ENCODE peak calls at places on chromosome 22, in nine cellular contexts. One of them, this sample, is unnamed.

GRCh38 chr22:36728505-36728904 is 25.0 kb upstream of the CACNG2 start:
- DNase-seq in prostate gland: no peak
- DNase-seq in GM12865: no peak
- DNase-seq in colonic mucosa: no peak
- DNase-seq in H9: peak; percentile 12
- DNase-seq in OCI-LY7: no peak
- DNase-seq in fibroblast of lung: no peak
- DNase-seq in astrocyte of the spinal cord: no peak
- DNase-seq in cardiac muscle cell: no peak
- DNase-seq in this sample: no peak

GRCh38 chr22:50270302-50271010 is at the start of gene MAPK11:
- DNase-seq in prostate gland: peak; percentile 56
- DNase-seq in GM12865: peak; percentile 77
- DNase-seq in fibroblast of lung: peak; percentile 72
- DNase-seq in colonic mucosa: peak; percentile 73
- DNase-seq in cardiac muscle cell: peak; percentile 92
- DNase-seq in astrocyte of the spinal cord: peak; percentile 54
- DNase-seq in OCI-LY7: peak; percentile 76
- DNase-seq in H9: peak; percentile 84
- DNase-seq in this sample: peak; percentile 83

GRCh38 chr22:33792837-33793236 is 127.4 kb downstream of the LARGE1 start:
- DNase-seq in colonic mucosa: no peak
- DNase-seq in astrocyte of the spinal cord: no peak
- DNase-seq in H9: no peak
- DNase-seq in GM12865: no peak
- DNase-seq in cardiac muscle cell: no peak
- DNase-seq in OCI-LY7: no peak
- DNase-seq in prostate gland: no peak
- DNase-seq in fibroblast of lung: no peak
- DNase-seq in this sample: no peak

GRCh38 chr22:26702906-26703830 is 45.8 kb downstream of the MIAT start:
- DNase-seq in H9: no peak
- DNase-seq in astrocyte of the spinal cord: peak; percentile 77
- DNase-seq in cardiac muscle cell: no peak
- DNase-seq in GM12865: no peak
- DNase-seq in OCI-LY7: no peak
- DNase-seq in prostate gland: no peak
- DNase-seq in fibroblast of lung: peak; percentile 87
- DNase-seq in colonic mucosa: no peak
- DNase-seq in this sample: no peak

GRCh38 chr22:37401401-37401859 is 25.8 kb downstream of the ELFN2 start:
- DNase-seq in GM12865: no peak
- DNase-seq in H9: no peak
- DNase-seq in OCI-LY7: no peak
- DNase-seq in fibroblast of lung: peak; percentile 62
- DNase-seq in astrocyte of the spinal cord: peak; percentile 63
- DNase-seq in cardiac muscle cell: no peak
- DNase-seq in colonic mucosa: peak; percentile 24
- DNase-seq in prostate gland: peak; percentile 58
- DNase-seq in this sample: no peak

GRCh38 chr22:43090130-43090789 is 1.1 kb upstream of the TTLL1 start:
- DNase-seq in fibroblast of lung: peak; percentile 89
- DNase-seq in GM12865: peak; percentile 87
- DNase-seq in colonic mucosa: peak; percentile 60
- DNase-seq in H9: no peak
- DNase-seq in cardiac muscle cell: no peak
- DNase-seq in astrocyte of the spinal cord: peak; percentile 87
- DNase-seq in OCI-LY7: peak; percentile 87
- DNase-seq in prostate gland: peak; percentile 58
- DNase-seq in this sample: peak; percentile 60

GRCh38 chr22:48758021-48758561 is 1069.6 kb downstream of the BRD1 start:
- DNase-seq in OCI-LY7: no peak
- DNase-seq in astrocyte of the spinal cord: no peak
- DNase-seq in fibroblast of lung: no peak
- DNase-seq in prostate gland: peak; percentile 1
- DNase-seq in GM12865: no peak
- DNase-seq in colonic mucosa: no peak
- DNase-seq in cardiac muscle cell: no peak
- DNase-seq in H9: peak; percentile 20
- DNase-seq in this sample: no peak

GRCh38 chr22:20298110-20298802 is 21.6 kb downstream of the DGCR6L start:
- DNase-seq in colonic mucosa: no peak
- DNase-seq in cardiac muscle cell: no peak
- DNase-seq in H9: peak; percentile 41
- DNase-seq in fibroblast of lung: no peak
- DNase-seq in OCI-LY7: no peak
- DNase-seq in GM12865: no peak
- DNase-seq in astrocyte of the spinal cord: no peak
- DNase-seq in prostate gland: no peak
- DNase-seq in this sample: no peak

GRCh38 chr22:21919526-21920307 is 32.9 kb downstream of the PPM1F start:
- DNase-seq in prostate gland: no peak
- DNase-seq in cardiac muscle cell: no peak
- DNase-seq in astrocyte of the spinal cord: no peak
- DNase-seq in colonic mucosa: no peak
- DNase-seq in H9: no peak
- DNase-seq in OCI-LY7: no peak
- DNase-seq in fibroblast of lung: no peak
- DNase-seq in GM12865: no peak
- DNase-seq in this sample: no peak

GRCh38 chr22:29157759-29158535 is 47.7 kb upstream of the EMID1 start:
- DNase-seq in cardiac muscle cell: no peak
- DNase-seq in H9: no peak
- DNase-seq in prostate gland: no peak
- DNase-seq in fibroblast of lung: no peak
- DNase-seq in GM12865: peak; percentile 50
- DNase-seq in OCI-LY7: peak; percentile 17
- DNase-seq in colonic mucosa: no peak
- DNase-seq in astrocyte of the spinal cord: no peak
- DNase-seq in this sample: no peak

GRCh38 chr22:43007519-43008102 is 7.3 kb downstream of the PACSIN2 start:
- DNase-seq in fibroblast of lung: peak; percentile 86
- DNase-seq in astrocyte of the spinal cord: peak; percentile 57
- DNase-seq in OCI-LY7: peak; percentile 18
- DNase-seq in colonic mucosa: peak; percentile 85
- DNase-seq in cardiac muscle cell: peak; percentile 55
- DNase-seq in GM12865: no peak
- DNase-seq in prostate gland: no peak
- DNase-seq in H9: no peak
- DNase-seq in this sample: no peak

GRCh38 chr22:49997932-49998717 is 14.4 kb downstream of the IL17REL start:
- DNase-seq in astrocyte of the spinal cord: no peak
- DNase-seq in H9: no peak
- DNase-seq in fibroblast of lung: no peak
- DNase-seq in GM12865: no peak
- DNase-seq in prostate gland: no peak
- DNase-seq in colonic mucosa: no peak
- DNase-seq in OCI-LY7: no peak
- DNase-seq in cardiac muscle cell: no peak
- DNase-seq in this sample: no peak

GRCh38 chr22:29029202-29030000 is 32.2 kb downstream of the C22orf31 start:
- DNase-seq in astrocyte of the spinal cord: no peak
- DNase-seq in prostate gland: no peak
- DNase-seq in GM12865: no peak
- DNase-seq in fibroblast of lung: no peak
- DNase-seq in colonic mucosa: no peak
- DNase-seq in cardiac muscle cell: no peak
- DNase-seq in H9: no peak
- DNase-seq in OCI-LY7: no peak
- DNase-seq in this sample: no peak

GRCh38 chr22:36368359-36368983 is 19.3 kb downstream of the MYH9 start:
- DNase-seq in OCI-LY7: no peak
- DNase-seq in prostate gland: no peak
- DNase-seq in fibroblast of lung: peak; percentile 92
- DNase-seq in colonic mucosa: no peak
- DNase-seq in GM12865: peak; percentile 43
- DNase-seq in cardiac muscle cell: peak; percentile 76
- DNase-seq in astrocyte of the spinal cord: peak; percentile 79
- DNase-seq in H9: peak; percentile 92
- DNase-seq in this sample: peak; percentile 62

GRCh38 chr22:32761251-32761903 is 40.1 kb upstream of the TIMP3 start:
- DNase-seq in OCI-LY7: no peak
- DNase-seq in fibroblast of lung: peak; percentile 80
- DNase-seq in cardiac muscle cell: no peak
- DNase-seq in astrocyte of the spinal cord: peak; percentile 63
- DNase-seq in colonic mucosa: no peak
- DNase-seq in H9: no peak
- DNase-seq in prostate gland: no peak
- DNase-seq in GM12865: no peak
- DNase-seq in this sample: peak; percentile 25

GRCh38 chr22:36743011-36743410 is 32.9 kb downstream of the IFT27 start:
- DNase-seq in H9: peak; percentile 23
- DNase-seq in fibroblast of lung: no peak
- DNase-seq in prostate gland: no peak
- DNase-seq in GM12865: no peak
- DNase-seq in astrocyte of the spinal cord: no peak
- DNase-seq in cardiac muscle cell: no peak
- DNase-seq in OCI-LY7: no peak
- DNase-seq in colonic mucosa: no peak
- DNase-seq in this sample: no peak

GRCh38 chr22:38751066-38751421 is 4.8 kb downstream of the SUN2 start:
- DNase-seq in fibroblast of lung: no peak
- DNase-seq in astrocyte of the spinal cord: no peak
- DNase-seq in OCI-LY7: no peak
- DNase-seq in prostate gland: no peak
- DNase-seq in GM12865: no peak
- DNase-seq in H9: no peak
- DNase-seq in cardiac muscle cell: no peak
- DNase-seq in colonic mucosa: no peak
- DNase-seq in this sample: no peak

GRCh38 chr22:38750638-38751037 is 5.2 kb downstream of the SUN2 start:
- DNase-seq in prostate gland: no peak
- DNase-seq in astrocyte of the spinal cord: no peak
- DNase-seq in colonic mucosa: no peak
- DNase-seq in fibroblast of lung: no peak
- DNase-seq in H9: no peak
- DNase-seq in GM12865: no peak
- DNase-seq in OCI-LY7: no peak
- DNase-seq in cardiac muscle cell: no peak
- DNase-seq in this sample: no peak

GRCh38 chr22:38751422-38752346 is 4.1 kb downstream of the SUN2 start:
- DNase-seq in colonic mucosa: peak; percentile 52
- DNase-seq in prostate gland: peak; percentile 89
- DNase-seq in fibroblast of lung: peak; percentile 37
- DNase-seq in OCI-LY7: peak; percentile 80
- DNase-seq in GM12865: peak; percentile 93
- DNase-seq in H9: no peak
- DNase-seq in astrocyte of the spinal cord: peak; percentile 37
- DNase-seq in cardiac muscle cell: no peak
- DNase-seq in this sample: no peak

GRCh38 chr22:38748487-38749136 is 7.2 kb downstream of the SUN2 start:
- DNase-seq in GM12865: no peak
- DNase-seq in astrocyte of the spinal cord: no peak
- DNase-seq in prostate gland: peak; percentile 43
- DNase-seq in colonic mucosa: no peak
- DNase-seq in H9: no peak
- DNase-seq in fibroblast of lung: no peak
- DNase-seq in OCI-LY7: no peak
- DNase-seq in cardiac muscle cell: no peak
- DNase-seq in this sample: no peak

DNA sequence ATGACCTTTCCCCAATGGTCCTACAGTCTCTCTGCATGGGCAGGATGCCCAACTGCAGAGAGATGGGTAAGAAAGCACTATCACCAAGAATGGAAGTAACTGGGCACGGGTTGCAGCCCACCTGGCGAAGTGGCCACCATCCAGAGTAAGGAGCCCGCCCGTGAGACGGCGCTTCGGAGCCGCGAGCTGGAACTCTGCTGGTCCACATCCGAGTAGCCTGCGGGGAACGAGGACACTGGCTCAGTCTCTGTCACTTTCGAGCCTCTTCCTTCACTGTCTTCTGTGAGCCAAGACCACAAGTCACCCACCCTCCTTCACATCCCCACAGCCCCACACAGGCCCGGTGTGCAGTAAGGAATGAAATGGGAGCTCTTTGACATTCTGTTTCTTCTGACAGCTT is 5.7 kb downstream of the SUN2 start:
- DNase-seq in H9: no peak
- DNase-seq in fibroblast of lung: no peak
- DNase-seq in cardiac muscle cell: no peak
- DNase-seq in colonic mucosa: no peak
- DNase-seq in prostate gland: no peak
- DNase-seq in astrocyte of the spinal cord: no peak
- DNase-seq in OCI-LY7: no peak
- DNase-seq in GM12865: no peak
- DNase-seq in this sample: no peak
- TF ChIP-seq CTCF in H9: no peak
- TF ChIP-seq CTCF in fibroblast of lung: no peak
- TF ChIP-seq CTCF in cardiac muscle cell: no peak
- TF ChIP-seq CTCF in colonic mucosa: no peak
- TF ChIP-seq CTCF in prostate gland: no peak
- TF ChIP-seq CTCF in astrocyte of the spinal cord: no peak
- TF ChIP-seq CTCF in OCI-LY7: no peak
- TF ChIP-seq CTCF in GM12865: no peak
- TF ChIP-seq CTCF in this sample: no peak

GRCh38 chr22:31477329-31477728 is 12.3 kb downstream of the EIF4ENIF1 start:
- DNase-seq in GM12865: peak; percentile 73
- DNase-seq in astrocyte of the spinal cord: no peak
- DNase-seq in prostate gland: no peak
- DNase-seq in fibroblast of lung: no peak
- DNase-seq in OCI-LY7: peak; percentile 68
- DNase-seq in colonic mucosa: no peak
- DNase-seq in H9: no peak
- DNase-seq in cardiac muscle cell: no peak
- DNase-seq in this sample: no peak
- TF ChIP-seq CTCF in GM12865: no peak
- TF ChIP-seq CTCF in astrocyte of the spinal cord: no peak
- TF ChIP-seq CTCF in prostate gland: no peak
- TF ChIP-seq CTCF in fibroblast of lung: no peak
- TF ChIP-seq CTCF in OCI-LY7: no peak
- TF ChIP-seq CTCF in colonic mucosa: no peak
- TF ChIP-seq CTCF in H9: no peak
- TF ChIP-seq CTCF in cardiac muscle cell: no peak
- TF ChIP-seq CTCF in this sample: no peak

DNA sequence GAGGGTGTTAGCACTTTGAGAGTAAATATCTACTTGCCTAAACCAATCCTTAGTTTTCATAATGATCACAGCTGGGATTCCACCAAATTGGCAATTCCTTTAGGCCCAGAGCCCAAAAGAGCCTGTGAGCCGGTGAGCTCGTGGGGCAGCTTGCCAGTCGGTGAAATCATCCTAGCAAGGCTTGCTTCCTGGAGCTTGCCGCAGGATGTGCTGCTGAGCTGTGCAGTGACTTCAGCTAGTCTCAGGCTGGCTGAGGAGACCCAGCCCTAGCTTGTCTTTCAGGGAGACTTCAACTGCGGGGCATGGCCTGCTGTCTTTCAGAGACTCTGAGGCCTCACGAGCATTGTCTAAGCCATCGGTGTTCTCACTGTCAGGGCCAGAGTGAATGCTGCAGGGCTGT is 73.6 kb upstream of the SUSD2 start:
- DNase-seq in prostate gland: peak; percentile 85
- DNase-seq in H9: no peak
- DNase-seq in cardiac muscle cell: no peak
- DNase-seq in OCI-LY7: no peak
- DNase-seq in GM12865: no peak
- DNase-seq in astrocyte of the spinal cord: peak; percentile 87
- DNase-seq in colonic mucosa: peak; percentile 56
- DNase-seq in fibroblast of lung: peak; percentile 81
- DNase-seq in this sample: no peak
- TF ChIP-seq CTCF in prostate gland: peak; percentile 32
- TF ChIP-seq CTCF in H9: no peak
- TF ChIP-seq CTCF in cardiac muscle cell: peak; percentile 56
- TF ChIP-seq CTCF in OCI-LY7: no peak
- TF ChIP-seq CTCF in GM12865: no peak
- TF ChIP-seq CTCF in astrocyte of the spinal cord: peak; percentile 54
- TF ChIP-seq CTCF in colonic mucosa: no peak
- TF ChIP-seq CTCF in fibroblast of lung: peak; percentile 82
- TF ChIP-seq CTCF in this sample: no peak

GRCh38 chr22:27754888-27755480 is 46.6 kb downstream of the MN1 start:
- DNase-seq in prostate gland: no peak
- DNase-seq in OCI-LY7: no peak
- DNase-seq in GM12865: no peak
- DNase-seq in cardiac muscle cell: no peak
- DNase-seq in astrocyte of the spinal cord: no peak
- DNase-seq in fibroblast of lung: no peak
- DNase-seq in H9: no peak
- DNase-seq in colonic mucosa: no peak
- DNase-seq in this sample: no peak
- TF ChIP-seq CTCF in prostate gland: no peak
- TF ChIP-seq CTCF in OCI-LY7: no peak
- TF ChIP-seq CTCF in GM12865: no peak
- TF ChIP-seq CTCF in cardiac muscle cell: no peak
- TF ChIP-seq CTCF in astrocyte of the spinal cord: no peak
- TF ChIP-seq CTCF in fibroblast of lung: no peak
- TF ChIP-seq CTCF in H9: no peak
- TF ChIP-seq CTCF in colonic mucosa: no peak
- TF ChIP-seq CTCF in this sample: no peak